ENCODE peak calls at places on chromosomes 3 and 15, in eight cellular contexts. One of them, this sample, is unnamed.

GRCh38 chr3:104598848-104599501 is 767.7 kb upstream of the ALCAM start:
- DNase-seq in astrocyte: no peak
- DNase-seq in HEK293T: no peak
- DNase-seq in activated CD4-positive, alpha-beta T cell treated with anti-CD3 and anti-CD28 coated beads for 36 hours: no peak
- DNase-seq in ACHN: no peak
- DNase-seq in tibial artery: no peak
- DNase-seq in HFFc6: no peak
- DNase-seq in H9: no peak
- DNase-seq in this sample: no peak

GRCh38 chr3:4750306-4751056 is 228.8 kb upstream of the BHLHE40 start:
- DNase-seq in H9: no peak
- DNase-seq in ACHN: peak
- DNase-seq in HFFc6: peak
- DNase-seq in astrocyte: peak
- DNase-seq in activated CD4-positive, alpha-beta T cell treated with anti-CD3 and anti-CD28 coated beads for 36 hours: peak
- DNase-seq in tibial artery: no peak
- DNase-seq in HEK293T: no peak
- DNase-seq in this sample: no peak

GRCh38 chr15:29671308-29671981 is 150.8 kb downstream of the TJP1 start:
- DNase-seq in ACHN: peak
- DNase-seq in HFFc6: peak
- DNase-seq in tibial artery: no peak
- DNase-seq in activated CD4-positive, alpha-beta T cell treated with anti-CD3 and anti-CD28 coated beads for 36 hours: no peak
- DNase-seq in astrocyte: peak
- DNase-seq in H9: no peak
- DNase-seq in HEK293T: no peak
- DNase-seq in this sample: no peak

GRCh38 chr3:23372296-23372695 is 169.2 kb downstream of the UBE2E2 start:
- DNase-seq in ACHN: no peak
- DNase-seq in HEK293T: no peak
- DNase-seq in tibial artery: no peak
- DNase-seq in activated CD4-positive, alpha-beta T cell treated with anti-CD3 and anti-CD28 coated beads for 36 hours: no peak
- DNase-seq in astrocyte: no peak
- DNase-seq in HFFc6: no peak
- DNase-seq in H9: no peak
- DNase-seq in this sample: no peak

GRCh38 chr3:15319575-15319974 is 12.8 kb downstream of the SH3BP5 start:
- DNase-seq in tibial artery: peak
- DNase-seq in HFFc6: peak
- DNase-seq in astrocyte: peak
- DNase-seq in H9: no peak
- DNase-seq in activated CD4-positive, alpha-beta T cell treated with anti-CD3 and anti-CD28 coated beads for 36 hours: no peak
- DNase-seq in ACHN: no peak
- DNase-seq in HEK293T: no peak
- DNase-seq in this sample: peak

GRCh38 chr15:63357061-63357460 is 24.6 kb downstream of the CA12 start:
- DNase-seq in tibial artery: no peak
- DNase-seq in ACHN: no peak
- DNase-seq in H9: no peak
- DNase-seq in activated CD4-positive, alpha-beta T cell treated with anti-CD3 and anti-CD28 coated beads for 36 hours: no peak
- DNase-seq in HFFc6: no peak
- DNase-seq in HEK293T: no peak
- DNase-seq in astrocyte: no peak
- DNase-seq in this sample: no peak

GRCh38 chr15:31098491-31098917 is 3.0 kb downstream of the TRPM1 start:
- DNase-seq in ACHN: peak
- DNase-seq in H9: no peak
- DNase-seq in activated CD4-positive, alpha-beta T cell treated with anti-CD3 and anti-CD28 coated beads for 36 hours: no peak
- DNase-seq in tibial artery: no peak
- DNase-seq in HEK293T: no peak
- DNase-seq in HFFc6: no peak
- DNase-seq in astrocyte: no peak
- DNase-seq in this sample: no peak

GRCh38 chr3:164080208-164080607 is 998.1 kb downstream of the SI start:
- DNase-seq in ACHN: no peak
- DNase-seq in HFFc6: no peak
- DNase-seq in HEK293T: no peak
- DNase-seq in tibial artery: no peak
- DNase-seq in activated CD4-positive, alpha-beta T cell treated with anti-CD3 and anti-CD28 coated beads for 36 hours: no peak
- DNase-seq in H9: no peak
- DNase-seq in astrocyte: no peak
- DNase-seq in this sample: no peak

GRCh38 chr3:116815831-116816588 is 106.4 kb downstream of the TUSC7 start:
- DNase-seq in HFFc6: no peak
- DNase-seq in tibial artery: no peak
- DNase-seq in astrocyte: peak
- DNase-seq in activated CD4-positive, alpha-beta T cell treated with anti-CD3 and anti-CD28 coated beads for 36 hours: no peak
- DNase-seq in HEK293T: no peak
- DNase-seq in ACHN: no peak
- DNase-seq in H9: no peak
- DNase-seq in this sample: no peak

GRCh38 chr3:60737633-60738399 is 513.4 kb downstream of the FHIT start:
- DNase-seq in HFFc6: no peak
- DNase-seq in H9: no peak
- DNase-seq in astrocyte: no peak
- DNase-seq in activated CD4-positive, alpha-beta T cell treated with anti-CD3 and anti-CD28 coated beads for 36 hours: no peak
- DNase-seq in ACHN: no peak
- DNase-seq in tibial artery: no peak
- DNase-seq in HEK293T: no peak
- DNase-seq in this sample: no peak

GRCh38 chr3:137709011-137709601 is 55.0 kb upstream of the SOX14 start:
- DNase-seq in HFFc6: no peak
- DNase-seq in activated CD4-positive, alpha-beta T cell treated with anti-CD3 and anti-CD28 coated beads for 36 hours: peak
- DNase-seq in astrocyte: no peak
- DNase-seq in HEK293T: peak
- DNase-seq in ACHN: peak
- DNase-seq in tibial artery: no peak
- DNase-seq in H9: no peak
- DNase-seq in this sample: no peak

GRCh38 chr15:63939531-63940130 is 105.9 kb upstream of the HERC1 start:
- DNase-seq in activated CD4-positive, alpha-beta T cell treated with anti-CD3 and anti-CD28 coated beads for 36 hours: peak
- DNase-seq in tibial artery: no peak
- DNase-seq in HFFc6: peak
- DNase-seq in astrocyte: peak
- DNase-seq in HEK293T: no peak
- DNase-seq in ACHN: no peak
- DNase-seq in H9: peak
- DNase-seq in this sample: peak

GRCh38 chr3:89314454-89314853 is 207.0 kb downstream of the EPHA3 start:
- DNase-seq in H9: peak
- DNase-seq in activated CD4-positive, alpha-beta T cell treated with anti-CD3 and anti-CD28 coated beads for 36 hours: no peak
- DNase-seq in astrocyte: peak
- DNase-seq in ACHN: peak
- DNase-seq in tibial artery: no peak
- DNase-seq in HFFc6: no peak
- DNase-seq in HEK293T: peak
- DNase-seq in this sample: no peak

GRCh38 chr15:55247766-55248427 is 41.7 kb downstream of the RAB27A start:
- DNase-seq in tibial artery: no peak
- DNase-seq in activated CD4-positive, alpha-beta T cell treated with anti-CD3 and anti-CD28 coated beads for 36 hours: no peak
- DNase-seq in HEK293T: no peak
- DNase-seq in HFFc6: no peak
- DNase-seq in astrocyte: no peak
- DNase-seq in ACHN: no peak
- DNase-seq in H9: no peak
- DNase-seq in this sample: no peak

GRCh38 chr3:181417748-181418147 is 294.0 kb upstream of the SOX2 start:
- DNase-seq in HFFc6: no peak
- DNase-seq in tibial artery: no peak
- DNase-seq in H9: no peak
- DNase-seq in astrocyte: peak
- DNase-seq in activated CD4-positive, alpha-beta T cell treated with anti-CD3 and anti-CD28 coated beads for 36 hours: no peak
- DNase-seq in HEK293T: no peak
- DNase-seq in ACHN: no peak
- DNase-seq in this sample: no peak

GRCh38 chr15:39084683-39085530 is 496.0 kb upstream of the THBS1 start:
- DNase-seq in tibial artery: no peak
- DNase-seq in HEK293T: no peak
- DNase-seq in HFFc6: peak
- DNase-seq in astrocyte: peak
- DNase-seq in activated CD4-positive, alpha-beta T cell treated with anti-CD3 and anti-CD28 coated beads for 36 hours: no peak
- DNase-seq in ACHN: no peak
- DNase-seq in H9: no peak
- DNase-seq in this sample: peak

GRCh38 chr15:52626671-52627369 is 52.4 kb downstream of the ATOSA start:
- DNase-seq in HFFc6: no peak
- DNase-seq in HEK293T: no peak
- DNase-seq in ACHN: no peak
- DNase-seq in astrocyte: no peak
- DNase-seq in H9: no peak
- DNase-seq in activated CD4-positive, alpha-beta T cell treated with anti-CD3 and anti-CD28 coated beads for 36 hours: no peak
- DNase-seq in tibial artery: no peak
- DNase-seq in this sample: no peak

GRCh38 chr3:46409735-46410489 is 2.9 kb downstream of the CCRL2 start:
- DNase-seq in HEK293T: no peak
- DNase-seq in astrocyte: no peak
- DNase-seq in tibial artery: no peak
- DNase-seq in activated CD4-positive, alpha-beta T cell treated with anti-CD3 and anti-CD28 coated beads for 36 hours: no peak
- DNase-seq in H9: no peak
- DNase-seq in HFFc6: no peak
- DNase-seq in ACHN: no peak
- DNase-seq in this sample: no peak

GRCh38 chr3:171712168-171712938 is 97.9 kb downstream of the PLD1 start:
- DNase-seq in H9: no peak
- DNase-seq in tibial artery: no peak
- DNase-seq in astrocyte: peak
- DNase-seq in HFFc6: peak
- DNase-seq in activated CD4-positive, alpha-beta T cell treated with anti-CD3 and anti-CD28 coated beads for 36 hours: no peak
- DNase-seq in HEK293T: no peak
- DNase-seq in ACHN: no peak
- DNase-seq in this sample: no peak

GRCh38 chr15:72231847-72232461 is 964 bp upstream of the PKM start:
- DNase-seq in H9: no peak
- DNase-seq in tibial artery: no peak
- DNase-seq in HEK293T: no peak
- DNase-seq in astrocyte: peak
- DNase-seq in ACHN: peak
- DNase-seq in activated CD4-positive, alpha-beta T cell treated with anti-CD3 and anti-CD28 coated beads for 36 hours: peak
- DNase-seq in HFFc6: peak
- DNase-seq in this sample: peak

GRCh38 chr3:60366491-60366890 is 884.8 kb downstream of the FHIT start:
- DNase-seq in HEK293T: no peak
- DNase-seq in tibial artery: no peak
- DNase-seq in astrocyte: peak
- DNase-seq in H9: no peak
- DNase-seq in activated CD4-positive, alpha-beta T cell treated with anti-CD3 and anti-CD28 coated beads for 36 hours: no peak
- DNase-seq in ACHN: no peak
- DNase-seq in HFFc6: no peak
- DNase-seq in this sample: no peak

GRCh38 chr15:48802867-48803266 is 8.0 kb downstream of the CEP152 start:
- DNase-seq in H9: no peak
- DNase-seq in HFFc6: peak
- DNase-seq in ACHN: peak
- DNase-seq in activated CD4-positive, alpha-beta T cell treated with anti-CD3 and anti-CD28 coated beads for 36 hours: no peak
- DNase-seq in tibial artery: no peak
- DNase-seq in HEK293T: no peak
- DNase-seq in astrocyte: peak
- DNase-seq in this sample: no peak

GRCh38 chr3:170049146-170050000 is 11.6 kb downstream of the GPR160 start:
- DNase-seq in activated CD4-positive, alpha-beta T cell treated with anti-CD3 and anti-CD28 coated beads for 36 hours: no peak
- DNase-seq in HEK293T: no peak
- DNase-seq in H9: no peak
- DNase-seq in ACHN: peak
- DNase-seq in HFFc6: no peak
- DNase-seq in astrocyte: peak
- DNase-seq in tibial artery: no peak
- DNase-seq in this sample: no peak

GRCh38 chr3:189937302-189938255 is 183.1 kb downstream of the P3H2 start:
- DNase-seq in tibial artery: no peak
- DNase-seq in astrocyte: peak
- DNase-seq in H9: no peak
- DNase-seq in activated CD4-positive, alpha-beta T cell treated with anti-CD3 and anti-CD28 coated beads for 36 hours: no peak
- DNase-seq in ACHN: peak
- DNase-seq in HEK293T: no peak
- DNase-seq in HFFc6: peak
- DNase-seq in this sample: no peak

GRCh38 chr3:12255393-12255792 is 33.5 kb upstream of the PPARG start:
- DNase-seq in tibial artery: no peak
- DNase-seq in H9: no peak
- DNase-seq in astrocyte: no peak
- DNase-seq in HEK293T: no peak
- DNase-seq in activated CD4-positive, alpha-beta T cell treated with anti-CD3 and anti-CD28 coated beads for 36 hours: no peak
- DNase-seq in ACHN: no peak
- DNase-seq in HFFc6: no peak
- DNase-seq in this sample: no peak

GRCh38 chr15:70154440-70155347 is 57.0 kb upstream of the TLE3 start:
- DNase-seq in tibial artery: no peak
- DNase-seq in HFFc6: no peak
- DNase-seq in activated CD4-positive, alpha-beta T cell treated with anti-CD3 and anti-CD28 coated beads for 36 hours: no peak
- DNase-seq in ACHN: no peak
- DNase-seq in H9: peak
- DNase-seq in HEK293T: no peak
- DNase-seq in astrocyte: peak
- DNase-seq in this sample: peak

GRCh38 chr15:65369148-65369547 is 8.7 kb downstream of the IGDCC3 start:
- DNase-seq in astrocyte: no peak
- DNase-seq in ACHN: no peak
- DNase-seq in activated CD4-positive, alpha-beta T cell treated with anti-CD3 and anti-CD28 coated beads for 36 hours: no peak
- DNase-seq in tibial artery: no peak
- DNase-seq in HEK293T: no peak
- DNase-seq in H9: no peak
- DNase-seq in HFFc6: no peak
- DNase-seq in this sample: no peak

GRCh38 chr3:76570436-76571057 is 469.4 kb upstream of the ROBO2 start:
- DNase-seq in ACHN: peak
- DNase-seq in H9: no peak
- DNase-seq in activated CD4-positive, alpha-beta T cell treated with anti-CD3 and anti-CD28 coated beads for 36 hours: no peak
- DNase-seq in tibial artery: no peak
- DNase-seq in astrocyte: peak
- DNase-seq in HFFc6: peak
- DNase-seq in HEK293T: peak
- DNase-seq in this sample: no peak

GRCh38 chr15:68431792-68432401 is at the start of gene ITGA11:
- DNase-seq in tibial artery: peak
- DNase-seq in ACHN: peak
- DNase-seq in H9: peak
- DNase-seq in HEK293T: peak
- DNase-seq in activated CD4-positive, alpha-beta T cell treated with anti-CD3 and anti-CD28 coated beads for 36 hours: no peak
- DNase-seq in astrocyte: peak
- DNase-seq in HFFc6: no peak
- DNase-seq in this sample: peak

GRCh38 chr3:31288641-31289100 is 244.1 kb upstream of the STT3B start:
- DNase-seq in H9: peak
- DNase-seq in tibial artery: no peak
- DNase-seq in HFFc6: peak
- DNase-seq in ACHN: no peak
- DNase-seq in HEK293T: no peak
- DNase-seq in astrocyte: peak
- DNase-seq in activated CD4-positive, alpha-beta T cell treated with anti-CD3 and anti-CD28 coated beads for 36 hours: peak
- DNase-seq in this sample: peak

GRCh38 chr3:10189557-10190374 is 25.0 kb downstream of the IRAK2 start:
- DNase-seq in HFFc6: no peak
- DNase-seq in tibial artery: peak
- DNase-seq in ACHN: no peak
- DNase-seq in H9: no peak
- DNase-seq in astrocyte: peak
- DNase-seq in activated CD4-positive, alpha-beta T cell treated with anti-CD3 and anti-CD28 coated beads for 36 hours: peak
- DNase-seq in HEK293T: no peak
- DNase-seq in this sample: peak

GRCh38 chr3:194900886-194901522 is 215.3 kb downstream of the FAM43A start:
- DNase-seq in astrocyte: no peak
- DNase-seq in activated CD4-positive, alpha-beta T cell treated with anti-CD3 and anti-CD28 coated beads for 36 hours: no peak
- DNase-seq in H9: no peak
- DNase-seq in ACHN: no peak
- DNase-seq in HFFc6: no peak
- DNase-seq in tibial artery: no peak
- DNase-seq in HEK293T: no peak
- DNase-seq in this sample: no peak

This sample was measured in left cardiac atrium.